ENCODE peak calls at places on chromosomes 13 and 19, in seven cellular contexts. Q is cardiac fibroblast, R is A549, F is GM12865, T is BE2C, J is D721Med, S is AG09319. Z is an unnamed sample.

GRCh38 chr13:95485045-95485517 is 67.4 kb upstream of the CLDN10 start:
- DNase-seq in Q (peak), R (peak), F (no peak), J (no peak), S (no peak), T (peak), Z (no peak)

GRCh38 chr19:29881386-29881785 is 60.7 kb upstream of the URI1 start:
- DNase-seq in R (no peak), F (no peak), S (no peak), Q (no peak), T (no peak), J (no peak), Z (no peak)

GRCh38 chr19:4987286-4987685 is 18.4 kb downstream of the KDM4B start:
- DNase-seq in R (no peak), F (no peak), S (no peak), J (no peak), Q (no peak), T (no peak), Z (no peak)

GRCh38 chr13:36839281-36839680 is 20.3 kb downstream of the RFXAP start:
- DNase-seq in F (no peak), Q (no peak), J (no peak), T (no peak), S (no peak), R (no peak), Z (no peak)

GRCh38 chr13:99977334-99977911 is 4.2 kb upstream of the ZIC2 start:
- DNase-seq in Q (no peak), F (no peak), S (no peak), T (no peak), J (no peak), R (no peak), Z (no peak)

GRCh38 chr13:45104294-45104693 is 16.0 kb upstream of the GTF2F2 start:
- DNase-seq in J (no peak), R (no peak), F (no peak), Q (no peak), S (no peak), T (no peak), Z (no peak)

GRCh38 chr13:51704399-51705306 is 99.3 kb downstream of the DHRS12 start:
- DNase-seq in F (peak), R (no peak), T (no peak), J (no peak), S (no peak), Q (no peak), Z (peak)

GRCh38 chr19:50333235-50333736 is 4.1 kb upstream of the KCNC3 start:
- DNase-seq in F (peak), Q (peak), S (peak), R (peak), T (peak), J (peak), Z (peak)

GRCh38 chr13:110929104-110929777 is 14.4 kb upstream of the ANKRD10 start:
- DNase-seq in S (no peak), F (peak), J (no peak), T (no peak), Q (no peak), R (no peak), Z (no peak)

GRCh38 chr13:51806571-51806970 is 2.6 kb upstream of the DHRS12 start:
- DNase-seq in J (no peak), S (no peak), R (peak), F (peak), T (peak), Q (peak), Z (no peak)

GRCh38 chr13:93108111-93108581 is 118.5 kb upstream of the GPC6 start:
- DNase-seq in J (no peak), Q (peak), T (peak), F (no peak), S (no peak), R (no peak), Z (no peak)

GRCh38 chr13:73922728-73923393 is 211.3 kb downstream of the KLF12 start:
- DNase-seq in Q (peak), J (no peak), T (peak), F (no peak), R (no peak), S (no peak), Z (no peak)

GRCh38 chr19:3302755-3303154 is 63.6 kb upstream of the NFIC start:
- DNase-seq in R (peak), J (no peak), S (no peak), F (peak), T (no peak), Q (no peak), Z (no peak)

GRCh38 chr19:3309724-3310123 is 56.7 kb upstream of the NFIC start:
- DNase-seq in J (no peak), R (no peak), T (no peak), F (no peak), Q (no peak), S (no peak), Z (no peak)

GRCh38 chr19:3310280-3310679 is 56.1 kb upstream of the NFIC start:
- DNase-seq in Q (no peak), S (no peak), F (no peak), R (no peak), T (no peak), J (no peak), Z (no peak)

GRCh38 chr19:3310711-3311110 is 55.7 kb upstream of the NFIC start:
- DNase-seq in S (no peak), J (no peak), T (no peak), Q (no peak), R (no peak), F (no peak), Z (no peak)

GRCh38 chr19:3304871-3305423 is 61.4 kb upstream of the NFIC start:
- DNase-seq in S (no peak), Q (peak), R (peak), F (peak), T (peak), J (no peak), Z (peak)
- TF ChIP-seq CTCF in S (peak), Q (peak), R (peak), F (peak), T (peak), J (peak), Z (peak)

GRCh38 chr13:28618595-28618994 is 40.3 kb upstream of the POMP start:
- DNase-seq in Q (no peak), S (no peak), J (no peak), R (no peak), T (no peak), F (no peak), Z (no peak)
- TF ChIP-seq CTCF in Q (no peak), S (no peak), J (no peak), R (no peak), T (no peak), F (no peak), Z (no peak)

DNA sequence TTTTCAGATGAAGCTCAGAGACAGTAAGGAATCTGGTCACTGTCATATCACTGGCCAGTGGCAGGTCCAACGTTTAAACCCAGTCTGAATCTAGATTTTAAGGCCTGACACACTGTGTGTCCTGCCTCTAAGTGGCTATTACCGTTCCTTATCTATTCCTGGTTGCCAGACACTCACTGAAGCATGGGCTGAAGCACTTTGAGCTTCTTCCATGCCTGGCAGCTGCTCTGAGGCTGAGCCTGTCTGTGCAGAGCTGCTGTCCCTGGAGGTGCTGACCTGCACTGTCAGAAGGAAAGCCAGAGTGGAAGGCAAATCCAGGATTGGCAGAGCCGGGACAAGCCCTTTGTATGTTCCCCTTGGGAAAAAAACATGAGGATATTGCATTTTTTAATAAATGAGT is 109.2 kb upstream of the SLC7A1 start:
- DNase-seq in R (no peak), T (peak), J (no peak), Q (peak), S (no peak), F (no peak), Z (no peak)
- TF ChIP-seq CTCF in R (no peak), T (peak), J (no peak), Q (no peak), S (no peak), F (no peak), Z (no peak)

DNA sequence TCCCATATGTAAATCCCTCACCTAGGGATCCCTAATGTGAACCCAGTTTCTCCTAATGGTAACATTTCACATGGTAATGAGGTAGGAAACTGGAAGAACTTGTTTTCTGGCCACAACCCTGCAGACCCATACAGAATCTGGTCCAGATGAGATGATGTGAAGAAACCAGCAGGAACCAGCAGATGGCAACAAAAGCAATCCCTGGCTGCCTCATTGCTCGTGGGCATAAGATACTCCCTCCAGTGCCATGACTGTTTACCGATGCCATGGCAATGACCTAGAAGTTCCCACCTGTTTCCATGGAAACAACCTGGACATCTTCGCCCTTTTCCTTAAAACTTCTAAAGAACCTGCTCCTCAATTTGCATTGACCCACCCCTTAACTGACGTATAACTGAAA is 1.4 kb upstream of the CD209 start:
- DNase-seq in J (no peak), T (no peak), F (peak), S (no peak), Q (peak), R (peak), Z (no peak)
- TF ChIP-seq CTCF in J (peak), T (no peak), F (peak), S (no peak), Q (no peak), R (no peak), Z (no peak)

GRCh38 chr19:7533925-7534480 is 1.5 kb upstream of the PNPLA6 start:
- DNase-seq in Q (peak), S (peak), J (peak), F (peak), T (peak), R (peak), Z (peak)

GRCh38 chr19:7534531-7534980 is 961 bp upstream of the PNPLA6 start:
- DNase-seq in Q (peak), S (peak), F (peak), R (peak), J (no peak), T (peak), Z (peak)

GRCh38 chr19:7533281-7533819 is 2.2 kb upstream of the PNPLA6 start:
- DNase-seq in S (peak), F (no peak), R (peak), J (no peak), T (peak), Q (peak), Z (no peak)

GRCh38 chr19:7535035-7535992 is at the start of gene PNPLA6:
- DNase-seq in R (peak), F (peak), J (peak), T (peak), S (peak), Q (peak), Z (peak)

DNA sequence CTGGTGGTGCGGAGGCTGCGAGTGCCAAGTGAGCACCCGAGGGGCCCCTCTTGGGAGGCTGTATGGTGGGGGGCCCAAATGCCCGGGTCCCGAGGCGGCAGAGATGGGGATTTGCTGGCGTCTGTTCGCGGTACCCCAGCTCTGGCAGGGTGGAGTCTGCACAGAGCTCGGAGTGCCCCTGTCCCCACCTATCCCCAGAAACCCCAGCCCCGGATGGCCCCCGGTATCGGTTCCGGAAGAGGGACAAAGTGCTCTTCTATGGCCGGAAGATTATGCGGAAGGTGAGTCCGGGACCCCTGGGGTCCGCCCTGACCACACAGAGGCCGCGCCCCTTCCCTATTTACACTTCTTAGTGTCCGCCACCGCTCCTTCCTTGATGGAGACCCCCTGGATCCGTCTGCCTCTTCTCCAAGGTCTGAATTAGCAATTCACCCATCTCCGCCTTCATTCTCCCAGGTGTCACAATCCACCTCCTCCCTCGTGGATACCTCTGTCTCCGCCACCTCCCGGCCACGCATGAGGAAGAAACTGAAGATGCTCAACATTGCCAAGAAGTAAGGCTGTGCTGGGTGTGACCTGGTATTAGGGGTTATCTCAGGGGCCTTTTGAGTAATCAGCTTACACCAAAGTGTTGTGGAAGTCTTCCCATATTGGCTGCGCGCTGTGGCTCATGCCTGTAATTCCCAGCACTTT is 622 bp downstream of the PNPLA6 start:
- DNase-seq in Q (no peak), S (no peak), R (no peak), T (no peak), J (no peak), F (no peak), Z (no peak)
- TF ChIP-seq CTCF in Q (no peak), S (no peak), R (no peak), T (no peak), J (no peak), F (no peak), Z (no peak)

GRCh38 chr13:38868870-38869269 is 121.8 kb downstream of the STOML3 start:
- DNase-seq in R (no peak), F (no peak), Q (no peak), J (no peak), S (no peak), T (no peak), Z (no peak)

GRCh38 chr13:38871275-38871674 is 119.4 kb downstream of the STOML3 start:
- DNase-seq in S (no peak), F (no peak), J (no peak), T (no peak), R (no peak), Q (no peak), Z (no peak)

GRCh38 chr13:38875186-38875875 is 115.3 kb downstream of the STOML3 start:
- DNase-seq in S (no peak), F (no peak), T (no peak), R (no peak), J (no peak), Q (no peak), Z (no peak)

GRCh38 chr13:38868399-38868798 is 122.2 kb downstream of the STOML3 start:
- DNase-seq in Q (no peak), S (no peak), F (no peak), T (no peak), R (no peak), J (no peak), Z (no peak)

DNA sequence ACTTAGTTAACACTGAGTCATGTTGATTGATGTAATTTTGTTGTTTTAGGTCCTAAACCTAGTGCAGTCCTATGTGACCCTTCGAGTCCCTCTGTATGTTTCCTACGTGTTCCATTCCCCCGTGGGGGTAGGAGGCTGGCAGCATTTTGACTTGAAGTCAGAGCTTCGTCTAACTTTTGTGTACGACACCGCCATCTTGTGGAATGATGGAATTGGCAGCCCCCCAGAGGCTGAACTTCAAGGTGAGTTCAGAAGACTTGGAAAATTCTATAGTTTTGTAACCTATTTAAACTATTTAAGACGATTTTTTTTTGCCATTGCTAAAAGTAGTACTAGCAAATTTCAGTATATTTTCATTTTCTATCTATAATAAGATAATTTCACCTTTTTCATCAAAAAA is 117.9 kb downstream of the STOML3 start:
- DNase-seq in J (peak), Q (peak), F (peak), S (no peak), R (peak), T (peak), Z (peak)
- TF ChIP-seq CTCF in J (peak), Q (peak), F (peak), S (peak), R (peak), T (peak), Z (peak)

DNA sequence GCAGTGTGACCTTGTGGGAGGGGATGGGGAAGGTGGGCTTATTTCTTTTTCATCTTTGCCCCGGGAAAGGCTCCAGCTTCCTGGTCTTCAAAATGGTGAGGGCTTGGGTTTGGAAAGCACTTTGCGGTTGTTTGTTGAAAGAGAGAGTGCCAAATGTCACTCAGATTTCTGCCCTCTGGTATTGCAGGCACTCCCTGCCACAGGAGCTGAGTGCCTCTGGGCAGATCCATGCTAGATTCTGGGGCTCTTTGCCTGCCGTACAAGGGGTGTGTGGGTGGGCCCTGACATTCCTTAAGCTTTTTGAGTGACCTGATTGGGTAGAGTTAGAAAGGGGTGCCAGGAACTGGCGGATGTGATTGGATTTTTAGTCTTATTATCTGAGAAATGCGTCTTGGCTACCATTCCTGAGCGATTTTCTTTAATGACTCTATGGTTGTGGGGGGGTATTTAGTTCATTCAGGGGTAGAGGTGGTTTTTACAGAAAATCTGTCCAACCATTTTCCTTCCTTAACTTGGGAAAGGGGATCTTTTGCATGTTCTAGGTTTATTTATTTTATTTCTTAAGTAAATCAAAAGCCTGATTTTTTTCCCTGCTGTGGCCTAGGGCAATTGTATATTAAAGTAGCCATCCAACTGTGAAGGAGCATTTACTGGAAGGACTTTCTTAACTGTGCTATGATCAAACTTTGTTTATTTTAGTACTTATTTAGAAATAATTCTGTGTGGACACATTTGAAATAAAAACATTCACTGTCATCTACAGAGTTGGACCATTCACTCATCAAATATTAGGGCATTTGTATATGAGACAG is 3.2 kb downstream of the ARHGAP35 start:
- DNase-seq in R (no peak), Q (peak), J (no peak), S (peak), T (peak), F (no peak), Z (no peak)
- TF ChIP-seq CTCF in R (no peak), Q (no peak), J (no peak), S (no peak), T (no peak), F (no peak), Z (no peak)

Z was measured in GM20000.